ENCODE peak calls at places on chromosomes 3 and 15, in seven cellular contexts. B is Caco-2, N is cardiac fibroblast, Q is transverse colon, U is SJSA1, E is adipocyte, W is tibial artery. T is an unnamed sample.

GRCh38 chr3:46860381-46861292 is 2.6 kb downstream of the MYL3 start:
- DNase-seq in B (peak; percentile 72), N (no peak), Q (no peak), U (no peak), E (peak; percentile 27), W (peak; percentile 18), T (no peak)

GRCh38 chr3:151564261-151564660 is 103.4 kb upstream of the IGSF10 start:
- DNase-seq in B (no peak), N (no peak), Q (no peak), U (no peak), E (no peak), W (no peak), T (no peak)

GRCh38 chr15:92801412-92801773 is 98.7 kb upstream of the CHD2 start:
- DNase-seq in B (no peak), N (peak; percentile 88), Q (peak; percentile 35), U (peak; percentile 95), E (peak; percentile 50), W (no peak), T (no peak)

GRCh38 chr3:139450155-139450554 is 26.2 kb downstream of the RBP2 start:
- DNase-seq in B (no peak), N (no peak), Q (no peak), U (no peak), E (no peak), W (no peak), T (no peak)

GRCh38 chr3:8505621-8506020 is 4.0 kb downstream of the LMCD1 start:
- DNase-seq in B (no peak), N (no peak), Q (peak; percentile 57), U (no peak), E (no peak), W (peak; percentile 45), T (no peak)

GRCh38 chr3:171317133-171317532 is 143.1 kb downstream of the TNIK start:
- DNase-seq in B (no peak), N (peak; percentile 50), Q (no peak), U (no peak), E (no peak), W (no peak), T (no peak)

GRCh38 chr15:41692049-41692448 is 31.8 kb downstream of the MGA start:
- DNase-seq in B (no peak), N (no peak), Q (no peak), U (no peak), E (no peak), W (no peak), T (no peak)

GRCh38 chr3:113174806-113175490 is 36.4 kb upstream of the BOC start:
- DNase-seq in B (no peak), N (peak; percentile 10), Q (no peak), U (no peak), E (peak; percentile 63), W (no peak), T (no peak)

GRCh38 chr3:126668450-126669401 is 13.8 kb upstream of the TXNRD3 start:
- DNase-seq in B (no peak), N (no peak), Q (no peak), U (no peak), E (no peak), W (no peak), T (no peak)

GRCh38 chr15:101121511-101122090 is 130.2 kb downstream of the CHSY1 start:
- DNase-seq in B (no peak), N (peak; percentile 62), Q (peak; percentile 71), U (peak; percentile 79), E (peak; percentile 66), W (peak; percentile 69), T (no peak)

GRCh38 chr3:69086133-69086722 is 1.5 kb downstream of the ARL6IP5 start:
- DNase-seq in B (no peak), N (peak; percentile 97), Q (peak; percentile 91), U (peak; percentile 73), E (peak; percentile 90), W (peak; percentile 96), T (no peak)

GRCh38 chr3:114218006-114218405 is 19.4 kb downstream of the ZNF80 start:
- DNase-seq in B (no peak), N (peak; percentile 47), Q (no peak), U (no peak), E (no peak), W (no peak), T (no peak)

GRCh38 chr15:98963459-98963858 is 44.1 kb downstream of the PGPEP1L start:
- DNase-seq in B (no peak), N (no peak), Q (no peak), U (no peak), E (no peak), W (no peak), T (no peak)

GRCh38 chr3:189304465-189305341 is 132.9 kb downstream of the TPRG1 start:
- DNase-seq in B (peak; percentile 72), N (no peak), Q (peak; percentile 74), U (peak; percentile 19), E (peak; percentile 55), W (no peak), T (peak; percentile 18)

GRCh38 chr15:91915576-91915975 is 62.1 kb downstream of the SLCO3A1 start:
- DNase-seq in B (no peak), N (no peak), Q (peak; percentile 65), U (no peak), E (no peak), W (no peak), T (no peak)

GRCh38 chr3:4601926-4602325 is 108.8 kb downstream of the ITPR1 start:
- DNase-seq in B (no peak), N (peak; percentile 74), Q (no peak), U (no peak), E (peak; percentile 19), W (no peak), T (no peak)

GRCh38 chr3:157120071-157120892 is 39.7 kb downstream of the CCNL1 start:
- DNase-seq in B (peak; percentile 88), N (no peak), Q (peak; percentile 71), U (no peak), E (no peak), W (no peak), T (no peak)

GRCh38 chr3:131543714-131544113 is 40.9 kb upstream of the MRPL3 start:
- DNase-seq in B (no peak), N (peak; percentile 66), Q (peak; percentile 42), U (no peak), E (peak; percentile 75), W (peak; percentile 23), T (no peak)

GRCh38 chr15:100926258-100926657 is 7.1 kb downstream of the LRRK1 start:
- DNase-seq in B (no peak), N (no peak), Q (no peak), U (no peak), E (no peak), W (no peak), T (no peak)

GRCh38 chr3:132084982-132085381 is 50.2 kb upstream of the CPNE4 start:
- DNase-seq in B (no peak), N (peak; percentile 13), Q (no peak), U (no peak), E (no peak), W (no peak), T (no peak)

DNA sequence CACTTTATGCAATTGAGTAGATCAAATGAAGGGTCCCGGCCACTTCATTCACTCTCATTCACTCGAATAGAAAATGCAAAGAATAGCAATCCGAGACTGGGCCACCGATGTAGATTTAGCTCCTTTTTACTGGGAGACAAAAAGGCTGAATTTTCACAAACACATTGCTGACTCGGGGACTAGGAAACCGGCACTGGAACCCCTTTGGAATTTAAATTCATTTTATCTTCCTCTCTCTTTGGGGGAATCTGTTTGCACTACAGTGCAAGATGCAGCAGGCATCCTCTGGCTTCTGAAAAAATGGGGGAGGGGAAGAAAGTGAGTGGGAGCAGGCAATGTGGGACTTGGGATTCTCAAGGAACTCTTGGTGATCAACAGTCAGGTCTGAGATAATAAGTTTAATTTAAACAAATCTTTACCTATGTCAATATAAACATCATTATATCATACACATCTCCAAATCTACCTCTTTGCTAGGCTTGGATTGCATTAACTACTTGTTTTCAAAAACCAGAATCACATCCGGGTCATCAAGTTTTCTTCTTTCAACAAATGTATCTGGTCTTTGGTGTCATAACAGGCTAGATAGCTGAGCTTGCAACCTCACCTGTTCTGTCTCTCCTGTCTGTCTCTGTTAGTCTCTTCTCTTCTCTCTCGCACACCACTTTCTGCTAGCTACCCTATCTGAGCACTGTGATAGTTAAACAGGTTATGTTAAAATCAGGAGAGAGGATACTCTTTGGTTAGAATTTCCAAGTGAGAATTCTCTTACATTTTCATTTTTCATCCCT is 6.6 kb downstream of the FOXB1 start:
- DNase-seq in B (no peak), N (no peak), Q (no peak), U (no peak), E (no peak), W (no peak), T (no peak)
- H3K4me3 ChIP-seq in B (no peak overlapping the region), N (no peak overlapping the region), Q (no peak overlapping the region), U (no peak overlapping the region), E (no peak overlapping the region), W (no peak overlapping the region), T (no peak overlapping the region)

DNA sequence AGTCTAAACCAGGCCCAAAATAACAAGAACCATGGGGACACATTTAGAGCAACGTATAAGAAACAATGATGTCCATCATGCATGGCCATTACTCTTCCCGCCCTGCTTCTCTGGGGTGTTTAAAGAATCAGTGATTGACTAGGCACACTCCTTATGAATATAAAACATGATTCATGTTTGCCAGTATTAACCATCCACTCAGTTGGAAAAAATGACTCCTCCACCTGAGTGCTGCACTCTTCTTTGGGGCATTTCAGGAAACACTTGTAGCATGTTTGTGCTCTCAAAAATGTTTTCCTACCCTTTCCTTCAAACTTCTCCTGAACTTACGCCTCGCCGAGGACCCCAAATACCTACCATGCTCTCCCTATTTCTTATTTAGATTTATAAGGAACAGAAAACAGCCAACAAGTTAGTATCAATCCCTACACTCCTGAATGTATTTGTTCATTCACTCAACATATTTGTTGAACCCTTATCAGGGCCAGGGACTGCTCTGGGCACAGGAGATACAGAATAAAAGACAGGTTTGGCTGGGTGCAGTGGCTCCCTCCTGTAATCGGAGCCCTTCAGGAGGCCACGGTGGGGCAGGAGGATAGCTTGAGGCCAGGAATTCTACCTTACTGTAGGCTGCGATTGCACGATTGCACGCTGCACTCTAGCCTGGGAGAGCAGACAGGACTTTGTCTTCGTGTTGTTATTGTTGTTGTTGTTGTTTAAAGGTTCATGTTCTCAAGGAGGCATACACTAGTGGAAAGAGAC is 137.0 kb downstream of the TMCO5A start:
- DNase-seq in B (no peak), N (no peak), Q (no peak), U (no peak), E (no peak), W (no peak), T (no peak)
- H3K4me3 ChIP-seq in B (no peak overlapping the region), N (no peak overlapping the region), Q (no peak overlapping the region), U (no peak overlapping the region), E (no peak overlapping the region), W (no peak overlapping the region), T (no peak overlapping the region)

GRCh38 chr3:14962762-14963161 is 15.4 kb downstream of the NR2C2 start:
- DNase-seq in B (no peak), N (peak; percentile 56), Q (no peak), U (no peak), E (no peak), W (no peak), T (no peak)

GRCh38 chr3:14959358-14959943 is 12.1 kb downstream of the NR2C2 start:
- DNase-seq in B (no peak), N (no peak), Q (no peak), U (no peak), E (no peak), W (no peak), T (no peak)

GRCh38 chr3:14957163-14957562 is 9.8 kb downstream of the NR2C2 start:
- DNase-seq in B (no peak), N (no peak), Q (no peak), U (no peak), E (no peak), W (no peak), T (no peak)

GRCh38 chr3:14957933-14958332 is 10.6 kb downstream of the NR2C2 start:
- DNase-seq in B (no peak), N (peak; percentile 34), Q (no peak), U (no peak), E (no peak), W (no peak), T (no peak)
- H3K4me3 ChIP-seq in B (no peak overlapping the region), N (no peak overlapping the region), Q (no peak overlapping the region), U (no peak overlapping the region), E (no peak overlapping the region), W (no peak overlapping the region), T (no peak overlapping the region)

GRCh38 chr3:87088366-87088983 is 97.5 kb upstream of the VGLL3 start:
- DNase-seq in B (no peak), N (peak; percentile 38), Q (no peak), U (peak; percentile 66), E (peak; percentile 17), W (no peak), T (no peak)
- H3K4me3 ChIP-seq in B (no peak overlapping the region), N (peak overlapping the region; percentile 50), Q (peak overlapping the region; percentile 47), U (peak overlapping the region; percentile 51), E (peak overlapping the region; percentile 89), W (peak overlapping the region; percentile 65), T (no peak overlapping the region)